ENCODE peak calls at places on chromosomes 16 and 17, in eight cellular contexts. C, O, J, R, P, X, F and Y are unnamed samples.

GRCh38 chr17:1673041-1673790 is 11.5 kb downstream of the PRPF8 start:
- DNase-seq in R (no peak), X (no peak), F (no peak), P (no peak), O (no peak), J (no peak), C (no peak), Y (no peak)

GRCh38 chr16:64290461-64290860 is 831.4 kb downstream of the CDH11 start:
- DNase-seq in P (no peak), X (no peak), O (no peak), F (no peak), R (no peak), C (no peak), J (no peak), Y (no peak)

GRCh38 chr17:41404024-41404651 is 6.7 kb upstream of the KRT31 start:
- DNase-seq in O (peak; percentile 3), X (no peak), J (no peak), R (peak; percentile 78), F (peak; percentile 97), C (no peak), P (peak; percentile 63), Y (no peak)

GRCh38 chr16:75764154-75764768 is 38.0 kb upstream of the CPHXL start:
- DNase-seq in O (peak; percentile 29), X (no peak), J (peak; percentile 64), P (peak; percentile 79), R (peak; percentile 79), F (peak; percentile 70), C (peak; percentile 79), Y (peak; percentile 39)

GRCh38 chr16:26642047-26642664 is 424.6 kb upstream of the C16orf82 start:
- DNase-seq in P (no peak), J (no peak), X (no peak), O (no peak), F (no peak), C (peak; percentile 54), R (no peak), Y (no peak)

GRCh38 chr16:75789237-75789636 is 62.9 kb upstream of the CPHXL start:
- DNase-seq in C (peak; percentile 66), O (no peak), P (peak; percentile 75), X (no peak), R (peak; percentile 61), F (peak; percentile 46), J (no peak), Y (peak; percentile 11)

GRCh38 chr16:30853758-30854157 is 40.1 kb downstream of the BCL7C start:
- DNase-seq in R (no peak), F (peak; percentile 22), C (no peak), X (no peak), O (no peak), P (no peak), J (no peak), Y (no peak)

GRCh38 chr16:2428051-2428786 is 1.0 kb upstream of the CCNF start:
- DNase-seq in J (no peak), R (peak; percentile 38), P (peak; percentile 72), C (peak; percentile 64), X (peak; percentile 73), F (no peak), O (no peak), Y (peak; percentile 13)

GRCh38 chr17:56309897-56310296 is 156.6 kb downstream of the ANKFN1 start:
- DNase-seq in J (no peak), X (no peak), P (no peak), C (no peak), F (peak; percentile 78), O (no peak), R (no peak), Y (no peak)

GRCh38 chr17:36198831-36199465 is 2.4 kb upstream of the CCL3L1 start:
- DNase-seq in R (no peak), X (no peak), P (peak; percentile 55), F (no peak), C (no peak), O (no peak), J (no peak), Y (no peak)

GRCh38 chr16:65214196-65214595 is 92.3 kb upstream of the CDH11 start:
- DNase-seq in X (no peak), O (no peak), C (no peak), P (no peak), R (peak; percentile 44), J (no peak), F (peak; percentile 17), Y (no peak)

GRCh38 chr17:34644941-34645550 is 65.7 kb downstream of the TMEM132E start:
- DNase-seq in J (no peak), F (no peak), P (no peak), R (no peak), O (no peak), C (no peak), X (no peak), Y (no peak)

GRCh38 chr17:36511216-36511615 is 23.5 kb downstream of the MYO19 start:
- DNase-seq in O (no peak), F (no peak), P (no peak), X (no peak), J (no peak), R (no peak), C (no peak), Y (no peak)

GRCh38 chr16:55257971-55258613 is 65.9 kb upstream of the IRX6 start:
- DNase-seq in F (peak; percentile 26), X (peak; percentile 69), P (peak; percentile 66), J (peak; percentile 64), O (no peak), R (peak; percentile 61), C (peak; percentile 79), Y (peak; percentile 48)

GRCh38 chr17:47785538-47786123 is 36.0 kb downstream of the OSBPL7 start:
- DNase-seq in F (peak; percentile 16), O (no peak), J (peak; percentile 69), P (peak; percentile 47), R (peak; percentile 55), C (peak; percentile 80), X (no peak), Y (no peak)

GRCh38 chr16:73058616-73059409 is 10.9 kb upstream of the ZFHX3 start:
- DNase-seq in J (peak; percentile 60), C (peak; percentile 88), X (peak; percentile 72), P (no peak), R (peak; percentile 68), O (no peak), F (peak; percentile 43), Y (no peak)

GRCh38 chr16:8936421-8936820 is 27.3 kb downstream of the USP7 start:
- DNase-seq in J (peak; percentile 72), R (peak; percentile 41), C (peak; percentile 61), O (peak; percentile 62), P (peak; percentile 71), X (no peak), F (peak; percentile 54), Y (peak; percentile 61)

GRCh38 chr17:57544834-57545463 is 200.2 kb downstream of the CCDC182 start:
- DNase-seq in J (no peak), R (no peak), X (no peak), P (no peak), O (no peak), F (no peak), C (no peak), Y (no peak)

GRCh38 chr17:75681289-75681688 is 14.2 kb downstream of the SAP30BP start:
- DNase-seq in X (no peak), C (no peak), R (peak; percentile 12), F (peak; percentile 58), J (no peak), O (no peak), P (peak; percentile 27), Y (no peak)

GRCh38 chr17:41322264-41322902 is 6.9 kb upstream of the KRTAP17-1 start:
- DNase-seq in X (no peak), P (peak; percentile 68), R (peak; percentile 67), O (no peak), F (peak; percentile 79), C (peak; percentile 44), J (no peak), Y (no peak)

GRCh38 chr17:50533720-50534148 is 1.2 kb downstream of the EPN3 start:
- DNase-seq in X (no peak), P (peak; percentile 61), J (no peak), R (peak; percentile 77), F (peak; percentile 33), O (no peak), C (no peak), Y (no peak)

GRCh38 chr17:47709594-47709993 is 15.6 kb downstream of the TBKBP1 start:
- DNase-seq in C (no peak), J (no peak), F (no peak), R (no peak), P (no peak), X (no peak), O (no peak), Y (no peak)

DNA sequence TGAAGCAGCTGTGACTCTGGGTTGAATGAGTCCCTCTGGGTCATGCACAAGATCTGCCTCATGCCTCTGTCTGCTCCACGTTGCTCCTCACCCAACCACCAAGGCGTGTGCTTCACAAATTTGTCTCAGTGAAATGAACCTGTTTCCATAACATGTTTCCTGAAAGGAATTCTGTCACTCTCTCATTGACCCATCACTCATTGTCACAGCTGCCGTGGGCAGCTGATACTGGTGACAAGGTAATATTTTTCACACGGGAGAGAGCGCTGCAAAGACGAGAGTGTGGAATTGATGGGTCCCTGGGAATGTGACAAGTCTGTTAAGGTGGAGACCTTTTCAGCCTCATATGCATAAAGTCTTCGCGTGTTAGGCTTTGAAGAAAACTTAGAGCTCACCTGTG is 391.4 kb downstream of the CPPED1 start:
- DNase-seq in P (no peak), O (no peak), X (no peak), J (no peak), R (no peak), F (no peak), C (no peak), Y (no peak)
- H3K4me3 ChIP-seq in P (no peak overlapping the region), O (no peak overlapping the region), X (no peak overlapping the region), J (no peak overlapping the region), R (no peak overlapping the region), F (no peak overlapping the region), C (no peak overlapping the region), Y (no peak overlapping the region)

GRCh38 chr17:17171186-17171585 is 34.9 kb downstream of the PLD6 start:
- DNase-seq in F (no peak), R (no peak), O (no peak), P (no peak), J (no peak), C (no peak), X (no peak), Y (no peak)
- H3K36me3 ChIP-seq in F (peaks cover 75% of the 10 kb centered on the region), R (peaks cover 49% of the 10 kb centered on the region), O (peaks cover 33% of the 10 kb centered on the region), P (no peaks in the 10 kb centered on the region), J (peaks cover 90% of the 10 kb centered on the region), C (no peaks in the 10 kb centered on the region), X (peaks cover 97% of the 10 kb centered on the region), Y (peaks cover 12% of the 10 kb centered on the region)

GRCh38 chr16:83967838-83968482 is at the start of gene NECAB2:
- DNase-seq in O (no peak), X (no peak), J (no peak), F (peak; percentile 8), R (peak; percentile 36), P (peak; percentile 71), C (peak; percentile 78), Y (no peak)
- H3K4me3 ChIP-seq in O (no peak within 1 kb of the TSS), X (peak within 1 kb of the TSS; percentile 44), J (no peak within 1 kb of the TSS), F (peak within 1 kb of the TSS; percentile 16), R (peak within 1 kb of the TSS; percentile 44), P (no peak within 1 kb of the TSS), C (peak within 1 kb of the TSS; percentile 64), Y (peak within 1 kb of the TSS; percentile 55)

DNA sequence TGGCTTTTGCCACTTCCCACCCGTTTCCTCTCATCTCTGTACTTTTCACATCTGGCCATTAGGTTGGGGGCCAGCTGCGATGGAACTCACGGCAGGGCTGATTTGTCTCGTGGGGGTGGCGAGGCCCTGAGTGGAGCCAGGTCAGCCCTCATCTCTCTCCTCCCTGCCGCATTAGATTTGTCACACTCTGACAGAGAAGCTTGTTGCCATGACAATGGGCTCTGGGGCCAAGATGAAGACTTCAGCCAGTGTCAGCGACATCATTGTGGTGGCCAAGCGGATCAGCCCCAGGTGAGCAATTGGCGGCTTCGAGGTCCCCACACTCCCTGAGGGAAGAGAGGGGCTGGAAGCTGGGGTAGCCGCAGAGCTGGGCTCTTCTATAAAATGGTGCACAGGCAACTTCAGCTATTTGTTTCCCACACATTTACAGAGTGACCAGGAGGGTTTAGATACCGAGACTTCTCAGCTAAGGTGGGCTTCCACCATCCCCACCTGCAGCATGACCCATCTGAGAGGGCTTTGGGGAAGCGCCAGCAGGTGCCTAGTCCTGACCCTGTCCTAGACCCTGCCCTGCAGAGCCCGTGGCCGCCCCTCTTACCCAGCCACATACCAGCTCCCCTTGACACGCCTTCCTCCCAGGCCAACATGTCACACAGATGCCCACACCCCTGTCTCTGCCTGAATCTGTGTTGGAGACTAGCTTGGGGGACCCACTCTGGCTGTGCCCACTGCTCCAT is 8.4 kb downstream of the TMEM98 start:
- DNase-seq in F (no peak), C (no peak), O (no peak), J (no peak), R (no peak), X (no peak), P (no peak), Y (no peak)
- H3K36me3 ChIP-seq in F (peaks cover 64% of the 10 kb centered on the region), C (peaks cover 6% of the 10 kb centered on the region), O (no peaks in the 10 kb centered on the region), J (no peaks in the 10 kb centered on the region), R (peaks cover 21% of the 10 kb centered on the region), X (peaks cover 71% of the 10 kb centered on the region), P (peaks cover 3% of the 10 kb centered on the region), Y (peaks cover 16% of the 10 kb centered on the region)